ENCODE peak calls at places on chromosomes 11 and 22, in six cellular contexts. One of them, this sample, is unnamed.

GRCh38 chr11:2114430-2115241 is 24.6 kb downstream of the IGF2 start:
- DNase-seq in iPS-NIHi11: no peak
- DNase-seq in bronchial epithelial cell: no peak
- DNase-seq in HuH-7: no peak
- DNase-seq in Peyer's patch: no peak
- DNase-seq in WTC11: no peak
- DNase-seq in this sample: no peak

GRCh38 chr11:63535734-63536133 is 874 bp upstream of the PLAAT4 start:
- DNase-seq in iPS-NIHi11: no peak
- DNase-seq in bronchial epithelial cell: no peak
- DNase-seq in HuH-7: no peak
- DNase-seq in Peyer's patch: no peak
- DNase-seq in WTC11: no peak
- DNase-seq in this sample: no peak

GRCh38 chr11:128451651-128452470 is 135.5 kb downstream of the ETS1 start:
- DNase-seq in iPS-NIHi11: no peak
- DNase-seq in bronchial epithelial cell: no peak
- DNase-seq in HuH-7: no peak
- DNase-seq in Peyer's patch: peak
- DNase-seq in WTC11: no peak
- DNase-seq in this sample: no peak

GRCh38 chr22:31327786-31328544 is 18.2 kb downstream of the PATZ1 start:
- DNase-seq in iPS-NIHi11: no peak
- DNase-seq in bronchial epithelial cell: peak
- DNase-seq in HuH-7: no peak
- DNase-seq in Peyer's patch: no peak
- DNase-seq in WTC11: no peak
- DNase-seq in this sample: peak

GRCh38 chr11:33266418-33267215 is 9.4 kb downstream of the HIPK3 start:
- DNase-seq in iPS-NIHi11: no peak
- DNase-seq in bronchial epithelial cell: no peak
- DNase-seq in HuH-7: no peak
- DNase-seq in Peyer's patch: no peak
- DNase-seq in WTC11: no peak
- DNase-seq in this sample: no peak

GRCh38 chr22:27745809-27746208 is 55.7 kb downstream of the MN1 start:
- DNase-seq in iPS-NIHi11: no peak
- DNase-seq in bronchial epithelial cell: no peak
- DNase-seq in HuH-7: no peak
- DNase-seq in Peyer's patch: no peak
- DNase-seq in WTC11: no peak
- DNase-seq in this sample: no peak

GRCh38 chr22:30328466-30329049 is 1.8 kb upstream of the TBC1D10A start:
- DNase-seq in iPS-NIHi11: no peak
- DNase-seq in bronchial epithelial cell: no peak
- DNase-seq in HuH-7: no peak
- DNase-seq in Peyer's patch: peak
- DNase-seq in WTC11: no peak
- DNase-seq in this sample: peak

GRCh38 chr11:121895919-121896318 is 220.1 kb downstream of the BLID start:
- DNase-seq in iPS-NIHi11: no peak
- DNase-seq in bronchial epithelial cell: peak
- DNase-seq in HuH-7: no peak
- DNase-seq in Peyer's patch: no peak
- DNase-seq in WTC11: no peak
- DNase-seq in this sample: no peak

GRCh38 chr22:30277547-30278344 is 11.1 kb upstream of the OSM start:
- DNase-seq in iPS-NIHi11: no peak
- DNase-seq in bronchial epithelial cell: peak
- DNase-seq in HuH-7: no peak
- DNase-seq in Peyer's patch: peak
- DNase-seq in WTC11: no peak
- DNase-seq in this sample: no peak

GRCh38 chr11:102256251-102256650 is 61.0 kb upstream of the BIRC3 start:
- DNase-seq in iPS-NIHi11: no peak
- DNase-seq in bronchial epithelial cell: peak
- DNase-seq in HuH-7: no peak
- DNase-seq in Peyer's patch: no peak
- DNase-seq in WTC11: no peak
- DNase-seq in this sample: peak

GRCh38 chr11:131866535-131867400 is 496.4 kb downstream of the NTM start:
- DNase-seq in iPS-NIHi11: no peak
- DNase-seq in bronchial epithelial cell: no peak
- DNase-seq in HuH-7: no peak
- DNase-seq in Peyer's patch: no peak
- DNase-seq in WTC11: no peak
- DNase-seq in this sample: peak

GRCh38 chr11:8327761-8328192 is 64.1 kb upstream of the LMO1 start:
- DNase-seq in iPS-NIHi11: no peak
- DNase-seq in bronchial epithelial cell: no peak
- DNase-seq in HuH-7: no peak
- DNase-seq in Peyer's patch: peak
- DNase-seq in WTC11: no peak
- DNase-seq in this sample: no peak

GRCh38 chr11:118663381-118663780 is 16.1 kb downstream of the TREH start:
- DNase-seq in iPS-NIHi11: no peak
- DNase-seq in bronchial epithelial cell: no peak
- DNase-seq in HuH-7: no peak
- DNase-seq in Peyer's patch: no peak
- DNase-seq in WTC11: no peak
- DNase-seq in this sample: no peak

GRCh38 chr22:45425101-45425500 is 11.6 kb downstream of the RIBC2 start:
- DNase-seq in iPS-NIHi11: no peak
- DNase-seq in bronchial epithelial cell: no peak
- DNase-seq in HuH-7: no peak
- DNase-seq in Peyer's patch: no peak
- DNase-seq in WTC11: no peak
- DNase-seq in this sample: no peak

GRCh38 chr11:124920870-124921609 is 2.0 kb downstream of the HEPN1 start:
- DNase-seq in iPS-NIHi11: peak
- DNase-seq in bronchial epithelial cell: peak
- DNase-seq in HuH-7: no peak
- DNase-seq in Peyer's patch: no peak
- DNase-seq in WTC11: peak
- DNase-seq in this sample: peak

GRCh38 chr11:27401280-27401679 is 38.3 kb upstream of the CCDC34 start:
- DNase-seq in iPS-NIHi11: no peak
- DNase-seq in bronchial epithelial cell: peak
- DNase-seq in HuH-7: no peak
- DNase-seq in Peyer's patch: no peak
- DNase-seq in WTC11: no peak
- DNase-seq in this sample: no peak

GRCh38 chr11:67275606-67276409 is 9.5 kb downstream of the GRK2 start:
- DNase-seq in iPS-NIHi11: no peak
- DNase-seq in bronchial epithelial cell: no peak
- DNase-seq in HuH-7: no peak
- DNase-seq in Peyer's patch: peak
- DNase-seq in WTC11: peak
- DNase-seq in this sample: no peak

GRCh38 chr11:131253885-131254204 is 116.6 kb upstream of the NTM start:
- DNase-seq in iPS-NIHi11: no peak
- DNase-seq in bronchial epithelial cell: no peak
- DNase-seq in HuH-7: no peak
- DNase-seq in Peyer's patch: no peak
- DNase-seq in WTC11: peak
- DNase-seq in this sample: peak

This sample was measured in ELF-1.